ENCODE peak calls at places on chromosome 11, in six cellular contexts. N is C1 segment of cervical spinal cord, T is A549, H is AML-193, J is kidney tubule cell, Y is left ventricle myocardium superior. M is an unnamed sample.

GRCh38 chr11:64271339-64272132 is 12.9 kb downstream of the BAD start:
- DNase-seq in T (peak; percentile 44), Y (peak; percentile 90), H (peak; percentile 66), N (peak; percentile 80), J (peak; percentile 86), M (peak; percentile 88)

GRCh38 chr11:119315139-119316016 is 1.6 kb downstream of the MCAM start:
- DNase-seq in N (peak; percentile 50), T (no peak), Y (peak; percentile 58), J (peak; percentile 86), H (no peak), M (peak; percentile 63)

GRCh38 chr11:2203440-2204259 is 32.0 kb upstream of the TH start:
- DNase-seq in H (no peak), Y (no peak), T (no peak), J (no peak), N (no peak), M (no peak)

GRCh38 chr11:93608280-93608862 is 53.1 kb upstream of the CEP295 start:
- DNase-seq in Y (no peak), N (no peak), T (no peak), H (peak; percentile 26), J (peak; percentile 34), M (peak; percentile 28)

GRCh38 chr11:105881027-105881426 is 141.0 kb downstream of the MSANTD4 start:
- DNase-seq in Y (no peak), N (no peak), H (no peak), J (no peak), T (no peak), M (no peak)

GRCh38 chr11:65013130-65013691 is 749 bp upstream of the ARL2 start:
- DNase-seq in H (peak; percentile 84), Y (peak; percentile 94), J (peak; percentile 89), N (no peak), T (peak; percentile 94), M (no peak)

GRCh38 chr11:32960553-32961164 is 55.0 kb upstream of the DEPDC7 start:
- DNase-seq in J (peak; percentile 55), T (no peak), Y (no peak), N (no peak), H (peak; percentile 49), M (peak; percentile 64)

GRCh38 chr11:72758690-72759389 is 6.6 kb upstream of the ARAP1 start:
- DNase-seq in J (peak; percentile 75), Y (peak; percentile 61), H (no peak), T (no peak), N (no peak), M (no peak)

GRCh38 chr11:77409046-77409445 is 64.8 kb downstream of the PAK1 start:
- DNase-seq in T (no peak), H (no peak), N (no peak), J (no peak), Y (no peak), M (no peak)

GRCh38 chr11:19398273-19398672 is 157.5 kb upstream of the E2F8 start:
- DNase-seq in N (no peak), T (no peak), H (no peak), Y (no peak), J (no peak), M (no peak)

GRCh38 chr11:16911186-16911585 is 103.0 kb downstream of the PLEKHA7 start:
- DNase-seq in H (no peak), Y (no peak), T (no peak), J (no peak), N (no peak), M (peak; percentile 83)

GRCh38 chr11:125164422-125165110 is at the start of gene PKNOX2:
- DNase-seq in T (peak; percentile 47), H (no peak), N (peak; percentile 60), J (peak; percentile 67), Y (peak; percentile 90), M (peak; percentile 58)

GRCh38 chr11:68314886-68315580 is 2.6 kb downstream of the LRP5 start:
- DNase-seq in N (no peak), H (no peak), Y (no peak), J (peak; percentile 85), T (no peak), M (peak; percentile 86)

GRCh38 chr11:68255526-68255925 is 16.2 kb downstream of the C11orf24 start:
- DNase-seq in J (no peak), Y (peak; percentile 43), N (no peak), H (no peak), T (no peak), M (no peak)

GRCh38 chr11:18457435-18457834 is 1.8 kb downstream of the LDHAL6A start:
- DNase-seq in N (no peak), T (peak; percentile 10), H (no peak), J (no peak), Y (no peak), M (peak; percentile 84)

GRCh38 chr11:15730617-15731385 is 616.1 kb downstream of the INSC start:
- DNase-seq in T (no peak), H (no peak), J (no peak), N (no peak), Y (no peak), M (no peak)

GRCh38 chr11:2484576-2485125 is 39.8 kb downstream of the KCNQ1 start:
- DNase-seq in J (no peak), H (no peak), N (no peak), T (no peak), Y (no peak), M (no peak)

GRCh38 chr11:27613670-27613950 is 86.6 kb downstream of the BDNF start:
- DNase-seq in T (no peak), J (no peak), H (no peak), N (no peak), Y (no peak), M (no peak)

GRCh38 chr11:10410844-10411200 is 44.2 kb upstream of the AMPD3 start:
- DNase-seq in Y (no peak), H (no peak), N (no peak), T (no peak), J (peak; percentile 68), M (no peak)

GRCh38 chr11:121654506-121655480 is 202.0 kb upstream of the SORL1-AS1 start:
- DNase-seq in T (no peak), N (no peak), Y (no peak), H (no peak), J (no peak), M (peak; percentile 63)

GRCh38 chr11:103529217-103529684 is 420.0 kb downstream of the DYNC2H1 start:
- DNase-seq in N (no peak), Y (no peak), H (no peak), J (peak; percentile 97), T (peak; percentile 8), M (peak; percentile 95)

GRCh38 chr11:117621226-117621625 is 175.8 kb downstream of the DSCAML1 start:
- DNase-seq in J (no peak), N (no peak), T (no peak), H (no peak), Y (no peak), M (no peak)